ENCODE peak calls at places on chromosomes 1 and 21, in four cellular contexts. Q is NCI-H1105, Z is ecto neural progenitor cell, D is foreskin fibroblast. T is an unnamed sample.

GRCh38 chr1:9770276-9770675 is 53.5 kb downstream of the CLSTN1 start:
- DNase-seq in Q (no peak), Z (no peak), D (no peak), T (no peak)

GRCh38 chr1:116286541-116286971 is 86.5 kb upstream of the ATP1A1 start:
- DNase-seq in Q (no peak), Z (no peak), D (peak), T (no peak)

GRCh38 chr1:219419135-219419534 is 193.8 kb downstream of the ZC3H11B start:
- DNase-seq in Q (no peak), Z (no peak), D (no peak), T (no peak)

GRCh38 chr1:22613226-22613918 is 23.1 kb upstream of the C1QA start:
- DNase-seq in Q (no peak), Z (no peak), D (no peak), T (no peak)

GRCh38 chr21:42537106-42537742 is 23.6 kb downstream of the SLC37A1 start:
- DNase-seq in Q (no peak), Z (no peak), D (peak), T (peak)

GRCh38 chr1:174080819-174081218 is 58.7 kb upstream of the RC3H1 start:
- DNase-seq in Q (no peak), Z (no peak), D (no peak), T (no peak)

GRCh38 chr1:31412732-31413404 is at the start of gene SERINC2:
- DNase-seq in Q (peak), Z (no peak), D (peak), T (no peak)

GRCh38 chr1:52554756-52555155 is 1.9 kb upstream of the TUT4 start:
- DNase-seq in Q (no peak), Z (no peak), D (peak), T (no peak)

GRCh38 chr1:19384113-19384512 is 72.0 kb downstream of the SLC66A1 start:
- DNase-seq in Q (no peak), Z (no peak), D (peak), T (no peak)

GRCh38 chr1:203996126-203996525 is 76.8 kb upstream of the SOX13 start:
- DNase-seq in Q (no peak), Z (peak), D (no peak), T (no peak)

GRCh38 chr1:55773189-55773940 is 558.2 kb upstream of the USP24 start:
- DNase-seq in Q (no peak), Z (no peak), D (peak), T (no peak)

GRCh38 chr1:88774151-88774556 is 90.1 kb downstream of the PKN2 start:
- DNase-seq in Q (no peak), Z (no peak), D (no peak), T (peak)

GRCh38 chr1:33624261-33624990 is 152.0 kb downstream of the ZSCAN20 start:
- DNase-seq in Q (no peak), Z (no peak), D (no peak), T (no peak)

GRCh38 chr1:171177261-171177660 is 7.8 kb upstream of the FMO2 start:
- DNase-seq in Q (no peak), Z (no peak), D (no peak), T (no peak)

GRCh38 chr1:116682641-116683221 is 15.2 kb upstream of the IGSF3 start:
- DNase-seq in Q (no peak), Z (no peak), D (no peak), T (no peak)